ENCODE peak calls at places on chromosomes 6 and 20, in four cellular contexts. F is fibroblast of mammary gland, Z is left ventricle myocardium inferior, K is BJ. B is an unnamed sample.

GRCh38 chr20:35952480-35953410 is 1.6 kb downstream of the SCAND1 start:
- DNase-seq in Z (no peak), F (peak), K (no peak), B (no peak)

GRCh38 chr6:32668226-32668747 is 1.8 kb upstream of the HLA-DQB1 start:
- DNase-seq in Z (no peak), F (peak), K (no peak), B (no peak)

GRCh38 chr6:32833599-32834155 is 4.9 kb downstream of the TAP2 start:
- DNase-seq in Z (no peak), F (no peak), K (no peak), B (no peak)

GRCh38 chr20:34364013-34364382 is 925 bp downstream of the ITCH start:
- DNase-seq in Z (no peak), F (peak), K (no peak), B (no peak)

GRCh38 chr6:10424005-10424404 is 9.1 kb upstream of the TFAP2A start:
- DNase-seq in K (no peak), Z (no peak), F (no peak), B (no peak)

GRCh38 chr6:52514514-52514913 is 62.3 kb downstream of the TRAM2 start:
- DNase-seq in F (peak), K (no peak), Z (peak), B (no peak)

GRCh38 chr20:57102160-57102559 is 164.3 kb downstream of the BMP7 start:
- DNase-seq in F (no peak), Z (no peak), K (no peak), B (no peak)

GRCh38 chr6:82589509-82590206 is 226.0 kb downstream of the TPBG start:
- DNase-seq in Z (no peak), F (peak), K (peak), B (peak)

GRCh38 chr6:48859562-48859961 is 603.5 kb downstream of the MMUT start:
- DNase-seq in K (no peak), Z (no peak), F (no peak), B (no peak)

GRCh38 chr20:57109151-57109953 is 157.1 kb downstream of the BMP7 start:
- DNase-seq in Z (no peak), F (no peak), K (no peak), B (no peak)

GRCh38 chr6:28648035-28648877 is 122.6 kb downstream of the GPX5 start:
- DNase-seq in K (peak), F (peak), Z (no peak), B (peak)

GRCh38 chr20:34989670-34990069 is 34.0 kb downstream of the MYH7B start:
- DNase-seq in K (no peak), F (no peak), Z (no peak), B (no peak)

GRCh38 chr6:20188630-20189075 is 23.6 kb downstream of the MBOAT1 start:
- DNase-seq in Z (no peak), F (no peak), K (no peak), B (no peak)

GRCh38 chr6:90401933-90402830 is 105.5 kb upstream of the BACH2 start:
- DNase-seq in F (no peak), Z (no peak), K (no peak), B (no peak)

GRCh38 chr20:58580493-58580835 is 65.3 kb upstream of the APCDD1L start:
- DNase-seq in K (no peak), Z (no peak), F (no peak), B (no peak)

GRCh38 chr20:46791722-46792416 is 82.4 kb downstream of the SLC2A10 start:
- DNase-seq in Z (no peak), K (no peak), F (no peak), B (no peak)

GRCh38 chr6:134724653-134725340 is 225.1 kb downstream of the ALDH8A1 start:
- DNase-seq in F (peak), K (no peak), Z (no peak), B (no peak)

GRCh38 chr20:53547664-53548239 is 45.9 kb downstream of the ZNF217 start:
- DNase-seq in F (peak), K (peak), Z (no peak), B (peak)

GRCh38 chr20:29443819-29444218 is 1813.6 kb upstream of the DEFB115 start:
- DNase-seq in F (no peak), Z (no peak), K (no peak), B (no peak)

GRCh38 chr20:55069951-55070350 is 594.6 kb downstream of the DOK5 start:
- DNase-seq in Z (no peak), K (no peak), F (no peak), B (no peak)

GRCh38 chr6:91273729-91274128 is 686.9 kb upstream of the MAP3K7 start:
- DNase-seq in F (no peak), K (no peak), Z (peak), B (no peak)

GRCh38 chr20:768426-768978 is at the start of gene SLC52A3:
- DNase-seq in Z (peak), F (no peak), K (no peak), B (no peak)
- TF ChIP-seq CTCF in Z (peak), F (peak), K (no peak), B (peak)

GRCh38 chr6:16321826-16322225 is 83.4 kb downstream of the GMPR start:
- DNase-seq in K (no peak), Z (no peak), F (no peak), B (no peak)
- TF ChIP-seq CTCF in K (no peak), Z (no peak), F (no peak), B (no peak)

GRCh38 chr6:110552901-110553641 is 76.7 kb upstream of the SLC22A16 start:
- DNase-seq in F (no peak), K (no peak), Z (no peak), B (no peak)

GRCh38 chr6:110554441-110554840 is 78.0 kb upstream of the SLC22A16 start:
- DNase-seq in F (no peak), Z (no peak), K (no peak), B (no peak)

GRCh38 chr6:110557226-110557625 is 80.8 kb upstream of the SLC22A16 start:
- DNase-seq in Z (no peak), K (no peak), F (no peak), B (no peak)

GRCh38 chr6:110556317-110557115 is 80.1 kb upstream of the SLC22A16 start:
- DNase-seq in F (no peak), Z (no peak), K (no peak), B (no peak)

DNA sequence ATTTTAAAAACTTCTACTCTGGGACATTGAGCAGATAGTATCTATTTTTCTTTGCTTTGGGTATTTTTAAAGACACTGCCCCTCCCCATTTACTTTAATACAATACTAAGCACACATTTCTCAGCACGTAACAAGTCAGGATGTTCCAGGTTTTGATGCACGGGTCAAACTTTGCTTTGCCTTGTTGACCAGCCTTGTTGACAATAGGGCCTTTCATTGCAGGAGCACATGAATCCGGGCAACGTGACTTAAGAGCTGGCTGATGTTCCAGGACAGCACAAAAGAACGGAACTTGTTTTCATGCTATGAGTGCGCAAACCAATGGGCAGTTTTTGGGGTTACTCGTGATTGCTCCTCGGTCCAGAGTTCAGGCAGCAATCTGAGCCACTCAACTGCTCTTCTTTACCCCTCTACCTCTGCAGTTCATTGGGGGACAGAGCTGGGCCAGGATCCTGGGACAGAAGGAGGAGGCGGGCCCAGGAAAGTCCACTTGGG is 78.6 kb upstream of the SLC22A16 start:
- DNase-seq in Z (no peak), K (no peak), F (no peak), B (no peak)
- TF ChIP-seq CTCF in Z (no peak), K (no peak), F (no peak), B (no peak)

GRCh38 chr20:20407891-20408805 is 40.2 kb downstream of the INSM1 start:
- DNase-seq in F (peak), K (no peak), Z (no peak), B (no peak)
- TF ChIP-seq CTCF in F (peak), K (peak), Z (no peak), B (peak)

GRCh38 chr6:118283759-118284158 is 264.3 kb upstream of the PLN start:
- DNase-seq in F (peak), Z (no peak), K (peak), B (no peak)

GRCh38 chr6:118284736-118285360 is 263.2 kb upstream of the PLN start:
- DNase-seq in K (no peak), Z (no peak), F (peak), B (no peak)

GRCh38 chr6:118285791-118286190 is 262.3 kb upstream of the PLN start:
- DNase-seq in K (no peak), Z (no peak), F (peak), B (no peak)

DNA sequence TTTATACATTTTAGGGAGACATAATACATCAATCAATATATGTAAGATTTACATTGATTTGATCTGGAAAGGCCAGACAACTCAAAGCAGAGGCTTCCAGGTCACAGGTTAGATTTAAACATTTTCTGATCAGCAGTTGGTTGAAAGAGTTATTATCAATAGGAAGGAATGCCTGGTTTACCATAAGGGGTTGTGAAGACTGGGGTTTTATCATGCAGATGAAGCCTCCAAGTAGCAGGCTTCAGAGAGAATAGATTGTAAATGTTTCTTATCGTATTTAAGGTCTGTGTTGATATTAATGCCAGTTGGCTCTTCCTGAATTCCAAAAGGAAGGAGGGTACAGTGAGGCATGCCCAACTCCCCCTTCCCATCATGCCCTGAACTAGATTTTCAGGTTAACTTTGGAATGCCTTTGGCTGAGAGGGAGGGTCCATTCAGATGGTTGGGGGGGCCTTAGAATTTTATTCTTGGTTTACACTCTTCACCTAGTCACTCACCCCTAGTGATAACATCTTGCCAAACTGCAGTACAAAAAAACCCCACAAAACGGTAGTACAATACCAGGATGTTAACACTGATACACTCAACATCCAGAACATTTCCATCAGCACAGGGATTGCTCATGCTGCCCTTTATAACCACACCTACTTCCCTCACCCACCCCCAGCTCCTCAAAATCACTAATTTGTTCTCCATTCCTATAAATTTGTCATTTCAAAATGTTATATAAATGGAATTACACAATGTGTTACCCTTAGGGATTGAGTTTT is 259.6 kb upstream of the PLN start:
- DNase-seq in F (peak), K (no peak), Z (no peak), B (no peak)
- TF ChIP-seq CTCF in F (peak), K (peak), Z (peak), B (peak)

B was measured in AG09309.